ENCODE peak calls at places on chromosomes 7 and 10, in four cellular contexts. J, B, T and K are unnamed samples.
A peak's percentile ranks its signal among the peaks of the same experiment; 100 is the strongest.

GRCh38 chr7:15215611-15216010 is 313.1 kb upstream of the DGKB start:
- DNase-seq in T (no peak), J (no peak), B (no peak), K (no peak)

GRCh38 chr7:80098795-80099194 is 35.8 kb upstream of the GNAI1 start:
- DNase-seq in J (no peak), B (no peak), T (no peak), K (no peak)

GRCh38 chr10:15348579-15348978 is 22.5 kb downstream of the FAM171A1 start:
- DNase-seq in J (no peak), T (no peak), B (no peak), K (no peak)

GRCh38 chr7:55468495-55468894 is 103.4 kb downstream of the LANCL2 start:
- DNase-seq in B (no peak), J (no peak), T (no peak), K (no peak)

GRCh38 chr10:77983384-77984341 is 45.7 kb downstream of the POLR3A start:
- DNase-seq in T (no peak), J (no peak), B (no peak), K (no peak)

GRCh38 chr10:26485150-26485941 is 47.2 kb downstream of the APBB1IP start:
- DNase-seq in B (no peak), T (no peak), J (no peak), K (no peak)

GRCh38 chr10:87092356-87092860 is 2.2 kb downstream of the GLUD1 start:
- DNase-seq in B (no peak), T (no peak), J (no peak), K (no peak)

GRCh38 chr10:35259769-35260397 is 76.4 kb upstream of the CCNY start:
- DNase-seq in J (no peak), T (no peak), B (peak; percentile 14), K (no peak)

GRCh38 chr7:96400001-96400400 is 78.1 kb upstream of the SLC25A13 start:
- DNase-seq in T (no peak), J (no peak), B (no peak), K (no peak)

GRCh38 chr10:88493676-88494483 is 89.2 kb downstream of the RNLS start:
- DNase-seq in T (no peak), B (no peak), J (no peak), K (no peak)

GRCh38 chr7:132828502-132828901 is 252.2 kb upstream of the PLXNA4 start:
- DNase-seq in J (no peak), T (no peak), B (no peak), K (no peak)

GRCh38 chr7:128783143-128783799 is 7.7 kb upstream of the OPN1SW start:
- DNase-seq in T (no peak), B (peak; percentile 61), J (peak; percentile 99), K (no peak)

GRCh38 chr10:128861018-128861565 is 605.9 kb upstream of the MGMT start:
- DNase-seq in J (peak; percentile 8), B (no peak), T (no peak), K (no peak)

GRCh38 chr7:47485640-47486435 is 96.1 kb downstream of the TNS3 start:
- DNase-seq in T (no peak), B (no peak), J (no peak), K (no peak)

GRCh38 chr10:58399410-58399809 is 14.2 kb downstream of the TFAM start:
- DNase-seq in T (no peak), B (no peak), J (no peak), K (no peak)

GRCh38 chr10:101139421-101139911 is 8.4 kb downstream of the TLX1 start:
- DNase-seq in T (no peak), B (peak; percentile 16), J (peak; percentile 73), K (no peak)

GRCh38 chr10:84195044-84195830 is 900 bp downstream of the CDHR1 start:
- DNase-seq in B (no peak), J (no peak), T (no peak), K (no peak)

GRCh38 chr10:82942572-82943091 is 1067.6 kb downstream of the NRG3 start:
- DNase-seq in T (no peak), J (no peak), B (no peak), K (no peak)

GRCh38 chr10:24254180-24254579 is 45.2 kb downstream of the KIAA1217 start:
- DNase-seq in T (no peak), J (no peak), B (no peak), K (no peak)
- H3K4me1 ChIP-seq in T (no peaks in the 10 kb centered on the region), J (peaks cover 19% of the 10 kb centered on the region), B (no peaks in the 10 kb centered on the region), K (peaks cover 3% of the 10 kb centered on the region)

GRCh38 chr7:120838281-120838682 is 19.7 kb downstream of the TSPAN12 start:
- DNase-seq in B (no peak), T (peak; percentile 68), J (no peak), K (no peak)
- TF ChIP-seq ZNF274 in B (no peak), T (no peak), J (no peak), K (no peak)

GRCh38 chr10:122294006-122294405 is 22.9 kb downstream of the BTBD16 start:
- DNase-seq in T (no peak), J (no peak), B (no peak), K (no peak)
- TF ChIP-seq SUZ12 in T (no peak), J (no peak), B (no peak), K (no peak)

GRCh38 chr10:132410779-132411532 is 14.0 kb downstream of the PWWP2B start:
- DNase-seq in B (no peak), J (no peak), T (no peak), K (no peak)
- H3K4me1 ChIP-seq in B (peaks cover 46% of the 10 kb centered on the region), J (peaks cover 48% of the 10 kb centered on the region), T (no peaks in the 10 kb centered on the region), K (peaks cover 16% of the 10 kb centered on the region)

GRCh38 chr10:115844592-115844991 is 428.4 kb downstream of the GFRA1 start:
- DNase-seq in B (no peak), J (no peak), T (no peak), K (no peak)
- TF ChIP-seq ZNF274 in B (no peak), J (no peak), T (no peak), K (no peak)

GRCh38 chr7:3440509-3440908 is 139.5 kb downstream of the SDK1 start:
- DNase-seq in B (no peak), J (no peak), T (no peak), K (no peak)

GRCh38 chr7:3437467-3437866 is 136.4 kb downstream of the SDK1 start:
- DNase-seq in T (no peak), J (no peak), B (no peak), K (no peak)

GRCh38 chr7:3438352-3438751 is 137.3 kb downstream of the SDK1 start:
- DNase-seq in B (no peak), J (no peak), T (no peak), K (no peak)

GRCh38 chr7:3436746-3437145 is 135.7 kb downstream of the SDK1 start:
- DNase-seq in J (no peak), B (no peak), T (no peak), K (no peak)

GRCh38 chr7:3439333-3440030 is 138.4 kb downstream of the SDK1 start:
- DNase-seq in J (no peak), B (no peak), T (no peak), K (no peak)
- TF ChIP-seq SUZ12 in J (no peak), B (no peak), T (no peak), K (no peak)

DNA sequence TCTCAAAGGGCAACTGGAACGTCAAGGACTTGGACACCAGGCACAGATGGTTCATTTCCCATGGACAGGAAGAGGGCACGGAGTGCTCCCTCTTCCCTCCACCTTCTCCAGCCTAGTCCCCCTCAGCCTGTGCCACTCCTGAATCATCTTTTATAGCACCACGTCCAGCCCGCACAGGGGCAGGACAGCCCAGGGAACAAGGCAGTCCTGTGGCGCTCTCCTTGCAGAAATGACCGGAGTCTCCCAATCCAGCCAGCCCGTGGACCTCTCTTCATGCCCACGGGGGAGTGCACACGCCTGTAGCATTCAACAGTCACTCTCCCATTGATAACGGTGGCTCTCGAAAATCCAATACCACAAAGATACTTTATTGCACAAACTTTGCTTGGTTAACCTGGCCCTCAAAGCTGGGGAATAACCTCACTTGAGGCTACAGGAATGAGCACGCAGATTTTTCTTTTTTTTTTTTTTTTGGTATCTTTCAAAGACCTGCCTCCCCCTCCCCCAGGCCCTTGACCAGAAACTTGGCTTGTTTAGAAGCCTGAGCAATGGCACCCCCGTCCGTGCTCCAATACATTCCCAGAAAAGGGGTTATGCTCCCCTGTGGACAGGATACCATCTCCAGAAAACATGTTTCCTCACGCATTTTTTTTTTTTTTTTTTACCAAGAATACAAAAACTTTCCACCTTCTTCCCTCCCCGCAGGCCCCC is 728 bp downstream of the PRKCQ start:
- DNase-seq in J (no peak), T (no peak), B (no peak), K (no peak)
- H3K4me1 ChIP-seq in J (peaks cover 9% of the 10 kb centered on the region), T (no peaks in the 10 kb centered on the region), B (peaks cover 18% of the 10 kb centered on the region), K (peaks cover 2% of the 10 kb centered on the region)

GRCh38 chr10:23656735-23657134 is 217.9 kb downstream of the OTUD1 start:
- DNase-seq in J (no peak), T (no peak), B (no peak), K (no peak)
- TF ChIP-seq ZNF274 in J (no peak), T (no peak), B (no peak), K (no peak)